ENCODE peak calls at places on chromosomes 11 and 22, in eight cellular contexts. D is ELR, P is mesendoderm, F is AG10803, B is heart right ventricle, H is RWPE2, N is NB4, E is HuH-7.5. S is an unnamed sample.

GRCh38 chr22:45462034-45462655 is 40.5 kb upstream of the FBLN1 start:
- DNase-seq in D (no peak), P (peak; percentile 67), F (no peak), B (no peak), H (no peak), N (peak; percentile 38), E (no peak), S (no peak)

GRCh38 chr11:13000116-13000515 is 9.0 kb upstream of the RASSF10 start:
- DNase-seq in D (no peak), P (no peak), F (no peak), B (no peak), H (no peak), N (no peak), E (no peak), S (no peak)

GRCh38 chr11:110878513-110878912 is 166.3 kb upstream of the ARHGAP20 start:
- DNase-seq in D (no peak), P (no peak), F (no peak), B (no peak), H (no peak), N (no peak), E (no peak), S (no peak)

GRCh38 chr11:44446341-44446712 is 119.1 kb upstream of the CD82 start:
- DNase-seq in D (no peak), P (peak; percentile 37), F (no peak), B (no peak), H (no peak), N (no peak), E (no peak), S (no peak)

GRCh38 chr11:117584056-117584830 is 212.8 kb downstream of the DSCAML1 start:
- DNase-seq in D (peak; percentile 7), P (no peak), F (peak; percentile 40), B (no peak), H (no peak), N (no peak), E (no peak), S (peak; percentile 21)

GRCh38 chr22:30326704-30327362 is at the start of gene TBC1D10A:
- DNase-seq in D (peak; percentile 91), P (peak; percentile 97), F (peak; percentile 89), B (peak; percentile 91), H (peak; percentile 95), N (peak; percentile 91), E (peak; percentile 93), S (peak; percentile 93)

GRCh38 chr11:86061483-86061882 is 7.4 kb downstream of the PICALM start:
- DNase-seq in D (no peak), P (no peak), F (no peak), B (no peak), H (no peak), N (no peak), E (no peak), S (no peak)

GRCh38 chr11:2513441-2513840 is 68.6 kb downstream of the KCNQ1 start:
- DNase-seq in D (no peak), P (no peak), F (no peak), B (no peak), H (no peak), N (no peak), E (peak; percentile 1), S (no peak)

GRCh38 chr11:134047586-134047999 is 21.3 kb upstream of the JAM3 start:
- DNase-seq in D (peak; percentile 76), P (no peak), F (peak; percentile 94), B (peak; percentile 78), H (peak; percentile 58), N (peak; percentile 31), E (no peak), S (no peak)